ENCODE peak calls at places on chromosome 17, in seven cellular contexts. One of them, this sample, is unnamed.

GRCh38 chr17:68424188-68424587 is 33.1 kb downstream of the WIPI1 start:
- DNase-seq in CD8-positive, alpha-beta T cell: no peak
- DNase-seq in A549: no peak
- DNase-seq in upper lobe of right lung: no peak
- DNase-seq in cardiac muscle cell: no peak
- DNase-seq in uterus: no peak
- DNase-seq in lower leg skin: no peak
- DNase-seq in this sample: no peak

GRCh38 chr17:74778960-74779359 is 2.8 kb upstream of the NAT9 start:
- DNase-seq in lower leg skin: no peak
- DNase-seq in cardiac muscle cell: no peak
- DNase-seq in upper lobe of right lung: no peak
- DNase-seq in A549: no peak
- DNase-seq in CD8-positive, alpha-beta T cell: no peak
- DNase-seq in uterus: no peak
- DNase-seq in this sample: no peak

GRCh38 chr17:76867578-76868175 is 527 bp upstream of the MGAT5B start:
- DNase-seq in A549: peak
- DNase-seq in uterus: no peak
- DNase-seq in upper lobe of right lung: no peak
- DNase-seq in cardiac muscle cell: no peak
- DNase-seq in lower leg skin: no peak
- DNase-seq in CD8-positive, alpha-beta T cell: no peak
- DNase-seq in this sample: no peak

GRCh38 chr17:45410144-45411091 is 22.3 kb downstream of the ARHGAP27 start:
- DNase-seq in uterus: no peak
- DNase-seq in CD8-positive, alpha-beta T cell: peak
- DNase-seq in A549: no peak
- DNase-seq in cardiac muscle cell: no peak
- DNase-seq in lower leg skin: no peak
- DNase-seq in upper lobe of right lung: no peak
- DNase-seq in this sample: peak

GRCh38 chr17:59785091-59785799 is 77.8 kb downstream of the VMP1 start:
- DNase-seq in uterus: no peak
- DNase-seq in CD8-positive, alpha-beta T cell: no peak
- DNase-seq in cardiac muscle cell: no peak
- DNase-seq in upper lobe of right lung: no peak
- DNase-seq in lower leg skin: no peak
- DNase-seq in A549: peak
- DNase-seq in this sample: no peak

GRCh38 chr17:46984341-46984740 is 5.3 kb upstream of the RPRML start:
- DNase-seq in lower leg skin: no peak
- DNase-seq in CD8-positive, alpha-beta T cell: no peak
- DNase-seq in A549: no peak
- DNase-seq in uterus: no peak
- DNase-seq in cardiac muscle cell: no peak
- DNase-seq in upper lobe of right lung: no peak
- DNase-seq in this sample: no peak

GRCh38 chr17:74639704-74640142 is 16.2 kb upstream of the CD300E start:
- DNase-seq in CD8-positive, alpha-beta T cell: no peak
- DNase-seq in lower leg skin: no peak
- DNase-seq in upper lobe of right lung: peak
- DNase-seq in uterus: no peak
- DNase-seq in cardiac muscle cell: no peak
- DNase-seq in A549: no peak
- DNase-seq in this sample: no peak

GRCh38 chr17:17749025-17749772 is 67.9 kb downstream of the RAI1 start:
- DNase-seq in uterus: no peak
- DNase-seq in upper lobe of right lung: no peak
- DNase-seq in cardiac muscle cell: no peak
- DNase-seq in A549: no peak
- DNase-seq in CD8-positive, alpha-beta T cell: no peak
- DNase-seq in lower leg skin: no peak
- DNase-seq in this sample: peak

GRCh38 chr17:82804442-82805191 is 35.2 kb downstream of the ZNF750 start:
- DNase-seq in A549: no peak
- DNase-seq in upper lobe of right lung: no peak
- DNase-seq in lower leg skin: peak
- DNase-seq in cardiac muscle cell: no peak
- DNase-seq in uterus: peak
- DNase-seq in CD8-positive, alpha-beta T cell: no peak
- DNase-seq in this sample: no peak

GRCh38 chr17:16952401-16952800 is 19.5 kb downstream of the TNFRSF13B start:
- DNase-seq in CD8-positive, alpha-beta T cell: no peak
- DNase-seq in A549: no peak
- DNase-seq in cardiac muscle cell: no peak
- DNase-seq in uterus: no peak
- DNase-seq in lower leg skin: no peak
- DNase-seq in upper lobe of right lung: no peak
- DNase-seq in this sample: no peak

GRCh38 chr17:72388765-72389473 is 268.1 kb downstream of the SOX9 start:
- DNase-seq in CD8-positive, alpha-beta T cell: no peak
- DNase-seq in upper lobe of right lung: no peak
- DNase-seq in uterus: no peak
- DNase-seq in lower leg skin: no peak
- DNase-seq in cardiac muscle cell: no peak
- DNase-seq in A549: peak
- DNase-seq in this sample: no peak

GRCh38 chr17:2123467-2124251 is 68.8 kb downstream of the HIC1 start:
- DNase-seq in A549: no peak
- DNase-seq in CD8-positive, alpha-beta T cell: no peak
- DNase-seq in cardiac muscle cell: no peak
- DNase-seq in upper lobe of right lung: no peak
- DNase-seq in lower leg skin: peak
- DNase-seq in uterus: no peak
- DNase-seq in this sample: peak

GRCh38 chr17:2125013-2125535 is 70.2 kb downstream of the HIC1 start:
- DNase-seq in uterus: no peak
- DNase-seq in cardiac muscle cell: no peak
- DNase-seq in CD8-positive, alpha-beta T cell: no peak
- DNase-seq in lower leg skin: no peak
- DNase-seq in A549: no peak
- DNase-seq in upper lobe of right lung: no peak
- DNase-seq in this sample: no peak

GRCh38 chr17:2120550-2121335 is 65.8 kb downstream of the HIC1 start:
- DNase-seq in uterus: no peak
- DNase-seq in upper lobe of right lung: no peak
- DNase-seq in lower leg skin: no peak
- DNase-seq in CD8-positive, alpha-beta T cell: no peak
- DNase-seq in cardiac muscle cell: no peak
- DNase-seq in A549: no peak
- DNase-seq in this sample: no peak

GRCh38 chr17:2124391-2124790 is 69.5 kb downstream of the HIC1 start:
- DNase-seq in cardiac muscle cell: no peak
- DNase-seq in uterus: no peak
- DNase-seq in A549: no peak
- DNase-seq in upper lobe of right lung: no peak
- DNase-seq in lower leg skin: no peak
- DNase-seq in CD8-positive, alpha-beta T cell: no peak
- DNase-seq in this sample: no peak

DNA sequence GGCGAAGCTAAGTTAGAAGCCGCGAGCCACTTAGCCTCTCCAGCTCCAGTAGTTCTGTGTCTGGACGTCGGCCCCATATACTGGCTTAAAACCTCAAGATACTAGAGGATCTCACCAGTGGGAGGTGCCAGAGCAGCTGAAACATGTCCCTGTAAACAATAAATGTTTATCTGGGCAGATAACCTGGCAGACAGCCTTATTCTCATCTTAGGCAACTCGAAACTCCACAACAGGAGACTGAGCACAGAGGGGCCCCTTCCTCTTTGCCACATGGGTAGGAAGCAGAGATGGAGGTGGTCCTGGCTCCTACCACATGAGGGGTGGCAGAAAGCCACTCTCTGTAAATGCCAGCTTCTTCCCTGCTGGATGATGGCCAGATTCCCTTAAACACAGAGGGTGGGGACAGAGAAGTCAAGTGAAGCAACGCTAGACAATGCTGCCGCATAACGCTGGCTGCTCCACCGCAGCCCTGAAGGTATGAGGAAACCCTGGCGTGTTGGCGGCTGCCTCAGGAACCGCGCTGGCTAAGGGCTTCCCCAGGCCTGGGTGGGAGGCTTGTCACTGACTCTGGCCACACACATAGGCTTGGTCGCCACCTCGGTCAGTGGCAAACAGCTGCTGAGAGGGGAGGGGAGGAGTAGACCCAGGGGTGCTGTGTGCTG is 67.9 kb downstream of the HIC1 start:
- DNase-seq in lower leg skin: peak
- DNase-seq in A549: no peak
- DNase-seq in upper lobe of right lung: peak
- DNase-seq in CD8-positive, alpha-beta T cell: no peak
- DNase-seq in uterus: peak
- DNase-seq in cardiac muscle cell: no peak
- DNase-seq in this sample: peak
- TF ChIP-seq CTCF in lower leg skin: no peak
- TF ChIP-seq CTCF in A549: no peak
- TF ChIP-seq CTCF in upper lobe of right lung: peak
- TF ChIP-seq CTCF in CD8-positive, alpha-beta T cell: no peak
- TF ChIP-seq CTCF in uterus: no peak
- TF ChIP-seq CTCF in cardiac muscle cell: peak
- TF ChIP-seq CTCF in this sample: no peak

GRCh38 chr17:42362245-42362961 is 25.8 kb downstream of the STAT3 start:
- DNase-seq in A549: no peak
- DNase-seq in cardiac muscle cell: no peak
- DNase-seq in upper lobe of right lung: peak
- DNase-seq in uterus: no peak
- DNase-seq in lower leg skin: no peak
- DNase-seq in CD8-positive, alpha-beta T cell: no peak
- DNase-seq in this sample: no peak

GRCh38 chr17:42363231-42363630 is 25.0 kb downstream of the STAT3 start:
- DNase-seq in upper lobe of right lung: no peak
- DNase-seq in A549: no peak
- DNase-seq in cardiac muscle cell: no peak
- DNase-seq in CD8-positive, alpha-beta T cell: no peak
- DNase-seq in uterus: no peak
- DNase-seq in lower leg skin: no peak
- DNase-seq in this sample: no peak

GRCh38 chr17:42363767-42364585 is 24.3 kb downstream of the STAT3 start:
- DNase-seq in upper lobe of right lung: no peak
- DNase-seq in A549: no peak
- DNase-seq in uterus: no peak
- DNase-seq in lower leg skin: no peak
- DNase-seq in CD8-positive, alpha-beta T cell: no peak
- DNase-seq in cardiac muscle cell: no peak
- DNase-seq in this sample: no peak

GRCh38 chr17:42359133-42359532 is 29.1 kb downstream of the STAT3 start:
- DNase-seq in cardiac muscle cell: no peak
- DNase-seq in uterus: no peak
- DNase-seq in A549: no peak
- DNase-seq in upper lobe of right lung: no peak
- DNase-seq in CD8-positive, alpha-beta T cell: no peak
- DNase-seq in lower leg skin: no peak
- DNase-seq in this sample: no peak

DNA sequence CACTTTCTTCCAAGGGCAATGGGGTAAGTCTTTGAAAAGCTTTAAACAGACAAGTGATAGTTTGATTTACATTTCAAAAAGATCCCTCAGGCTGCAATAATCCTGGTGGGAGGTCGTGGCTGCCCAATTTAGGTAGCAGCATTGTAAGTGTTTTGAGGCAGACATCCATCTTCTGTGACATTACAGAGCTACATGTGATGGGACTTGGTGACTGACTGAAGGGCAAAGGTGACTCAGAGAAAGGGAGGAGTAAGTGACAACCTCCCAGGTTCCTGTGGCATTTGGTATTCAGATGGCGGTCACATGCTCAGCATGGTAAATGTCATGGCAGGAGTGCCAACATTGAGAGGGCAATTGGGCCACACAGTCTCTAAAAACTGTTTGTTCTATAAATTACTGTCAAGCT is 26.5 kb downstream of the STAT3 start:
- DNase-seq in cardiac muscle cell: no peak
- DNase-seq in CD8-positive, alpha-beta T cell: peak
- DNase-seq in uterus: no peak
- DNase-seq in A549: peak
- DNase-seq in lower leg skin: no peak
- DNase-seq in upper lobe of right lung: no peak
- DNase-seq in this sample: no peak
- TF ChIP-seq CTCF in cardiac muscle cell: no peak
- TF ChIP-seq CTCF in CD8-positive, alpha-beta T cell: no peak
- TF ChIP-seq CTCF in uterus: no peak
- TF ChIP-seq CTCF in A549: no peak
- TF ChIP-seq CTCF in lower leg skin: no peak
- TF ChIP-seq CTCF in upper lobe of right lung: no peak
- TF ChIP-seq CTCF in this sample: no peak

DNA sequence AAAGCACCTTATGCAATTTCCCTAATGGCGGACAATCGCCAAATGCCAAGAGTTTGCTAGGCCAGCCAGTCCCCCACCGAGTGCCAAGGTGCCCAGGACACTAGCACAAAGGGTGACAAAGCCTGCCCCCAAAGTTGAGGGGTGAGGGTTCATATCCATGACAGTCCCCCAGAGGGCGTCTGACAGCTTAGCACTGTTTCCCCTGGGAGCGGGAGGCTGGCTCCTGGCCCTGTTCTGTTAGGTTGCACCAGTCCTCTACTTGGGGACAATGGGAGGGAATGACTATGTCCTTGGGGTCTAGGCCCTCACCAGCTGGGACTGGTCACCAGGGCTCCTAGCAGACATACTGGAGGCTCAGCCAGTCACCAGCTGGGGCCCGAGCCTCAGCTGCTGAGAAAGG is 66.9 kb downstream of the MYO18A start:
- DNase-seq in cardiac muscle cell: no peak
- DNase-seq in A549: no peak
- DNase-seq in uterus: no peak
- DNase-seq in CD8-positive, alpha-beta T cell: no peak
- DNase-seq in upper lobe of right lung: no peak
- DNase-seq in lower leg skin: no peak
- DNase-seq in this sample: no peak
- TF ChIP-seq CTCF in cardiac muscle cell: peak
- TF ChIP-seq CTCF in A549: no peak
- TF ChIP-seq CTCF in uterus: no peak
- TF ChIP-seq CTCF in CD8-positive, alpha-beta T cell: no peak
- TF ChIP-seq CTCF in upper lobe of right lung: no peak
- TF ChIP-seq CTCF in lower leg skin: no peak
- TF ChIP-seq CTCF in this sample: no peak

GRCh38 chr17:78361227-78361683 is 1.4 kb upstream of the SOCS3 start:
- DNase-seq in uterus: no peak
- DNase-seq in A549: no peak
- DNase-seq in cardiac muscle cell: no peak
- DNase-seq in lower leg skin: no peak
- DNase-seq in upper lobe of right lung: no peak
- DNase-seq in CD8-positive, alpha-beta T cell: no peak
- DNase-seq in this sample: no peak

GRCh38 chr17:78360371-78361226 is 722 bp upstream of the SOCS3 start:
- DNase-seq in A549: peak
- DNase-seq in upper lobe of right lung: peak
- DNase-seq in cardiac muscle cell: peak
- DNase-seq in lower leg skin: peak
- DNase-seq in uterus: peak
- DNase-seq in CD8-positive, alpha-beta T cell: peak
- DNase-seq in this sample: peak

GRCh38 chr17:78362232-78362631 is 2.4 kb upstream of the SOCS3 start:
- DNase-seq in CD8-positive, alpha-beta T cell: no peak
- DNase-seq in upper lobe of right lung: no peak
- DNase-seq in uterus: no peak
- DNase-seq in cardiac muscle cell: no peak
- DNase-seq in lower leg skin: no peak
- DNase-seq in A549: no peak
- DNase-seq in this sample: no peak

GRCh38 chr17:78364436-78365281 is 4.8 kb upstream of the SOCS3 start:
- DNase-seq in CD8-positive, alpha-beta T cell: no peak
- DNase-seq in lower leg skin: no peak
- DNase-seq in cardiac muscle cell: no peak
- DNase-seq in upper lobe of right lung: no peak
- DNase-seq in uterus: no peak
- DNase-seq in A549: no peak
- DNase-seq in this sample: no peak

GRCh38 chr17:78362671-78363070 is 2.8 kb upstream of the SOCS3 start:
- DNase-seq in uterus: no peak
- DNase-seq in A549: no peak
- DNase-seq in upper lobe of right lung: no peak
- DNase-seq in cardiac muscle cell: no peak
- DNase-seq in lower leg skin: no peak
- DNase-seq in CD8-positive, alpha-beta T cell: no peak
- DNase-seq in this sample: no peak
- TF ChIP-seq CTCF in uterus: no peak
- TF ChIP-seq CTCF in A549: no peak
- TF ChIP-seq CTCF in upper lobe of right lung: no peak
- TF ChIP-seq CTCF in cardiac muscle cell: no peak
- TF ChIP-seq CTCF in lower leg skin: no peak
- TF ChIP-seq CTCF in CD8-positive, alpha-beta T cell: no peak
- TF ChIP-seq CTCF in this sample: no peak

This sample was measured in GM20000.